ENCODE peak calls at places on chromosomes 13 and 19, in five cellular contexts. K is memory B cell; O is astrocyte of the cerebellum; A is activated T-cell treated with anti-CD3 and anti-CD28 coated beads, Interleukin-2, amount 50 U/mL, for 24 hours; E is lower leg skin. C is an unnamed sample.

GRCh38 chr19:45451181-45451849 is 16.5 kb upstream of the FOSB start:
- DNase-seq in A (peak; percentile 65), E (no peak), O (no peak), K (peak; percentile 67), C (peak; percentile 43)

GRCh38 chr13:82947121-82948077 is 934.9 kb downstream of the SLITRK1 start:
- DNase-seq in E (no peak), K (no peak), A (no peak), O (no peak), C (peak; percentile 15)

GRCh38 chr19:1513492-1514294 is 874 bp upstream of the ADAMTSL5 start:
- DNase-seq in K (peak; percentile 54), E (no peak), O (no peak), A (peak; percentile 77), C (peak; percentile 83)

GRCh38 chr19:5113101-5113557 is 144.2 kb downstream of the KDM4B start:
- DNase-seq in A (no peak), O (peak; percentile 42), E (no peak), K (no peak), C (peak; percentile 73)

GRCh38 chr13:72960541-72960940 is 98.3 kb upstream of the KLF5 start:
- DNase-seq in K (no peak), O (no peak), A (no peak), E (no peak), C (no peak)

GRCh38 chr13:32214073-32214472 is 101.1 kb downstream of the ZAR1L start:
- DNase-seq in A (no peak), E (no peak), O (no peak), K (no peak), C (no peak)

GRCh38 chr13:42405665-42406390 is 133.9 kb downstream of the AKAP11 start:
- DNase-seq in O (no peak), A (peak; percentile 67), E (no peak), K (peak; percentile 23), C (no peak)

GRCh38 chr13:43664700-43665191 is 122.0 kb downstream of the ENOX1 start:
- DNase-seq in E (no peak), K (no peak), O (peak; percentile 22), A (no peak), C (peak; percentile 43)

GRCh38 chr19:7007859-7008258 is 13.4 kb downstream of the MBD3L2B start:
- DNase-seq in E (no peak), O (no peak), A (no peak), K (no peak), C (no peak)

C was measured in foreskin fibroblast.